ENCODE peak calls at places on chromosomes 12 and 14, in seven cellular contexts. I is dorsolateral prefrontal cortex; T is posterior vena cava; N is GM13977; B is activated CD8-positive, alpha-beta memory T cell treated with anti-CD3 and anti-CD28 coated beads, Interleukin-2, amount 10 ng/mL, durations not matched to agents 7 days and 5 days; W is HFF-Myc; D is breast epithelium. R is an unnamed sample.

GRCh38 chr14:61355892-61356325 is 34.5 kb downstream of the PRKCH start:
- DNase-seq in N (no peak), T (no peak), D (peak), I (no peak), W (peak), B (no peak), R (no peak)

GRCh38 chr12:13067322-13067721 is 23.1 kb downstream of the FAM234B start:
- DNase-seq in D (no peak), I (no peak), T (no peak), B (no peak), N (no peak), W (no peak), R (no peak)

GRCh38 chr14:70156602-70157001 is 32.1 kb downstream of the SLC8A3 start:
- DNase-seq in I (no peak), T (no peak), N (no peak), W (no peak), B (no peak), D (no peak), R (no peak)

GRCh38 chr12:106586803-106587684 is 4.2 kb downstream of the RFX4 start:
- DNase-seq in T (no peak), N (no peak), B (no peak), I (no peak), W (no peak), D (no peak), R (no peak)

GRCh38 chr12:12007001-12007712 is 63.6 kb upstream of the BCL2L14 start:
- DNase-seq in W (no peak), N (peak), B (peak), D (no peak), T (no peak), I (no peak), R (no peak)

GRCh38 chr12:78457951-78458350 is 406.6 kb upstream of the SYT1 start:
- DNase-seq in D (no peak), I (no peak), B (no peak), N (peak), T (no peak), W (no peak), R (no peak)

GRCh38 chr12:49698619-49699545 is 8.3 kb downstream of the FMNL3 start:
- DNase-seq in D (no peak), B (peak), W (no peak), T (no peak), N (peak), I (no peak), R (no peak)

GRCh38 chr12:52870361-52871290 is 21.8 kb upstream of the KRT78 start:
- DNase-seq in N (peak), B (peak), I (peak), T (peak), W (no peak), D (no peak), R (no peak)